ENCODE peak calls at places on chromosomes 5 and 9, in eight cellular contexts. L is PC-3, B is PC-9, Z is HCT116, K is OCI-LY7, I is GM23338, S is MM.1S, T is SK-N-SH. Q is an unnamed sample.

GRCh38 chr5:151298063-151298462 is 5.5 kb downstream of the SLC36A3 start:
- DNase-seq in Z (peak; percentile 33), K (peak; percentile 68), B (no peak), S (no peak), L (peak; percentile 78), T (peak; percentile 56), I (peak; percentile 88), Q (peak; percentile 84)

GRCh38 chr5:145056805-145057204 is 778.3 kb downstream of the PRELID2 start:
- DNase-seq in I (no peak), L (peak; percentile 3), Z (no peak), B (no peak), T (no peak), K (no peak), S (peak; percentile 64), Q (peak; percentile 33)

GRCh38 chr9:124315856-124316255 is 58.1 kb downstream of the NEK6 start:
- DNase-seq in B (no peak), L (no peak), S (no peak), I (no peak), T (no peak), K (no peak), Z (no peak), Q (no peak)

GRCh38 chr5:140926211-140926902 is at the start of gene PCDHAC1:
- DNase-seq in T (peak; percentile 95), L (peak; percentile 82), K (no peak), B (peak; percentile 49), Z (peak; percentile 68), S (no peak), I (peak; percentile 98), Q (peak; percentile 70)

GRCh38 chr9:114285166-114285867 is 37.6 kb upstream of the ORM1 start:
- DNase-seq in Z (no peak), S (no peak), L (peak; percentile 73), I (no peak), K (no peak), T (peak; percentile 57), B (no peak), Q (peak; percentile 93)

GRCh38 chr9:100601216-100601615 is 23.3 kb downstream of the CAVIN4 start:
- DNase-seq in K (peak; percentile 72), S (peak; percentile 77), I (peak; percentile 90), Z (peak; percentile 61), B (peak; percentile 42), T (peak; percentile 52), L (peak; percentile 69), Q (peak; percentile 84)

GRCh38 chr5:68562308-68562707 is 346.8 kb downstream of the PIK3R1 start:
- DNase-seq in T (peak; percentile 26), S (no peak), K (no peak), B (no peak), L (no peak), I (no peak), Z (no peak), Q (no peak)

GRCh38 chr9:113963017-113963620 is 87.0 kb downstream of the ZNF618 start:
- DNase-seq in S (peak; percentile 13), B (no peak), K (peak; percentile 47), L (peak; percentile 47), I (peak; percentile 86), T (peak; percentile 48), Z (peak; percentile 22), Q (peak; percentile 75)

DNA sequence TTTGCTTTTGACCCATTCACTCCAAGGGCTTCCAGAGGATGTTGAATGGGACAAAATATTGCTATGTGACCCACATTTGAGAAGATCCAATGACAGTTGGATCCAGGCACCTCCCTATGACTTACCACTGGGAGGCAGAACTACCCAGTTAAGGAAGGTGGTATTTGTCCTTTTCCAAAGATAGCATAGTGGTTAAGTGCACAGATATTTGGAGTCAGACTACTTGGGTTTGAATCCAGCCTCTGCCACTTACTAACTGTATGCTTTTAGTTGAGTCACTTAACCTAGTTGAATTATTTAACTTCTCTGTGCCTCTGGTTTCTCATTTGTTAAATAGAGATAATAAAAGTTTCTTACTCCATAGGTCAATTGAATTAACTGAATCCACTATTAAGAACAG is 74.5 kb upstream of the PALM2AKAP2 start:
- DNase-seq in I (peak; percentile 39), S (no peak), T (no peak), K (peak; percentile 2), B (no peak), Z (peak; percentile 32), L (peak; percentile 66), Q (peak; percentile 69)
- H3K9me2 ChIP-seq in I (no peaks in the 10 kb centered on the region), S (no peaks in the 10 kb centered on the region), T (no peaks in the 10 kb centered on the region), K (no peaks in the 10 kb centered on the region), B (no peaks in the 10 kb centered on the region), Z (no peaks in the 10 kb centered on the region), L (no peaks in the 10 kb centered on the region), Q (no peaks in the 10 kb centered on the region)

DNA sequence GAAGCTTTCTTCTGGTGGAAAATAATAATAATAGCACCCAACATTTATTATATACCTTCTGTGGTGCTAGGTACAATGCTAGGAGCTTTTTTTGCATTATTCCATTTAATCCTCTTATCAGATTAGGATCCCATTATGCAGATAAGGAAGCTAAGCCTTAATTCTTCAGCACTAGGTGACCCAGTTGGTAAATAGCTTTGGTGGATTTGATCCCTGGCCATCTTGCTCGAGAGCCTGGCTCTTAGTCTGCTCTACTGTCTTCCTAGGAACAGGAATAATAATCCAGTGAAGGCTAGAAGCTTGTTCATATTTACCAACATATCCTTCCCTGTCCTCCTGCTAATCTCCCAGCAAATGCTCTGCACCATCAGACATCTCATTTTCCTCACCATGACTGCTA is 87.3 kb downstream of the TRIM32 start:
- DNase-seq in I (no peak), Z (no peak), B (no peak), T (no peak), S (no peak), K (no peak), L (no peak), Q (no peak)
- H3K4me2 ChIP-seq in I (no peak overlapping the region), Z (no peak overlapping the region), B (no peak overlapping the region), T (no peak overlapping the region), S (no peak overlapping the region), K (no peak overlapping the region), L (no peak overlapping the region), Q (no peak overlapping the region)

DNA sequence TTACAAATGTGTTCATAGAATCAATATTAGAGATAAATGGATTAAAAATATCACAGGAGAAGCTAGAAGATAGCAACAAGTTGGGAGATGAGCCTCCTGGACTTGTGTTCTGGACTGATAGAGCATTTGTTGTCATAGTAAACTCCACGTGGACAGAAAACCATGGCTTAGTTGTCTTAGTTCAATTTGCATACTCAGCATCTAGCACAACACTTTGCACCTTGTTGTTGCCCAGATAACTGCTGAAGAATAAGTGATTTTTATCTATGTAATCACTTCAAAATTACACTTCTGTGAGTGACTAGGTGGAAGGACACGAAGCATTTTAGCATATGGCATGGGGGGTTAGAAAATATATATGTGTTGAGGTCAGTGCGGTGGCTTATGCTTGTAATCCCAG is 4.0 kb downstream of the RANBP3L start:
- DNase-seq in Z (no peak), S (no peak), L (no peak), K (no peak), I (no peak), B (no peak), T (no peak), Q (no peak)
- H3K9me2 ChIP-seq in Z (no peaks in the 10 kb centered on the region), S (no peaks in the 10 kb centered on the region), L (no peaks in the 10 kb centered on the region), K (no peaks in the 10 kb centered on the region), I (no peaks in the 10 kb centered on the region), B (peaks cover 4% of the 10 kb centered on the region), T (no peaks in the 10 kb centered on the region), Q (no peaks in the 10 kb centered on the region)

GRCh38 chr9:107437716-107438115 is 51.9 kb downstream of the KLF4 start:
- DNase-seq in I (peak; percentile 36), L (no peak), S (no peak), K (no peak), T (no peak), B (no peak), Z (no peak), Q (no peak)

GRCh38 chr9:107443786-107444185 is 45.8 kb downstream of the KLF4 start:
- DNase-seq in B (no peak), T (no peak), S (no peak), Z (no peak), L (no peak), I (no peak), K (no peak), Q (no peak)

GRCh38 chr9:107435415-107435814 is 54.2 kb downstream of the KLF4 start:
- DNase-seq in L (no peak), K (no peak), S (no peak), Z (no peak), I (no peak), T (no peak), B (no peak), Q (no peak)

GRCh38 chr9:107439991-107440456 is 49.5 kb downstream of the KLF4 start:
- DNase-seq in L (no peak), S (no peak), T (no peak), B (no peak), Z (no peak), I (no peak), K (no peak), Q (no peak)

DNA sequence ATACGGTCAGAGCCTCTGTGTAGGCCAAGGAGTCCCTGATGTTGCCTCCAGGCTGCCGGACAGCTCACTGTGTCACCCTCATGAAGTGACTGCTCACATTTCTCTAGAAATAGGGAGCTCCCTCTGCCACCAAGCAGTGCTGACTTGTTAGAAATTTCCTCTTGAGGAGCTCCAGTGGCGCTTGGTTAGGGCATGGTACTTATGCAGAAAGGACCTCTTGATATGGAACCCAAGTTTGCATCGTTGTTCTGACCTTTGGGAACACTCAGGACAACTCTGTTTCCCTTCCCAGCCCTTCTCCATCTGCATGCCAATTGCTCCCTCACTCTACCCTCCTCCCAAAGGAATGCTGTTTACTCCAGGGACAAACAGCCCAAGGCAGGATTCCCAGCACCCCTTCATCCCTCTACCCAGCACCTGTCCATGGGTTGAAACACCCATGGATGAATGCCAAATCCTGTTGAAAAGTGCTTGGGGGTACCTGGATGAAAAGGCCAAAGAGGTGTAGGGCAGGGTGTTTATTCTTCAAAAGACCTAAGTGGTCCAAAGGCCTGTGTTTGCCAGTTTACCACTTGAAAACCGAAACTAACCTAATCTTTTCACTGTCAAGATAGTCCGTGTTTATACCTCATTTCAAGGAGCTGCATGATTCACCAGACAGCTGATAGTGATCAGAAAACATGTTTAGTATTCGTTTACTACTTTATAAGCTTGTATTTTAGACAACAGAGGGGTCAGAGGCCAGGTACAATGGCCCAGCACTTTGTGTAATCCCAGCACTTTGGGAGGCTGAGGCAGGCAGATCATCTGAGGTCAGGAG is 51.1 kb downstream of the KLF4 start:
- DNase-seq in B (peak; percentile 90), K (no peak), S (no peak), Z (no peak), T (no peak), L (peak; percentile 7), I (peak; percentile 91), Q (no peak)
- H3K4me2 ChIP-seq in B (peak overlapping the region; percentile 71), K (no peak overlapping the region), S (no peak overlapping the region), Z (no peak overlapping the region), T (no peak overlapping the region), L (no peak overlapping the region), I (no peak overlapping the region), Q (no peak overlapping the region)

GRCh38 chr5:86460519-86460918 is 157.2 kb upstream of the COX7C start:
- DNase-seq in K (no peak), L (peak; percentile 26), B (no peak), T (no peak), Z (no peak), S (no peak), I (no peak), Q (no peak)
- H3K9me2 ChIP-seq in K (no peaks in the 10 kb centered on the region), L (no peaks in the 10 kb centered on the region), B (no peaks in the 10 kb centered on the region), T (no peaks in the 10 kb centered on the region), Z (no peaks in the 10 kb centered on the region), S (no peaks in the 10 kb centered on the region), I (peaks cover 8% of the 10 kb centered on the region), Q (no peaks in the 10 kb centered on the region)

DNA sequence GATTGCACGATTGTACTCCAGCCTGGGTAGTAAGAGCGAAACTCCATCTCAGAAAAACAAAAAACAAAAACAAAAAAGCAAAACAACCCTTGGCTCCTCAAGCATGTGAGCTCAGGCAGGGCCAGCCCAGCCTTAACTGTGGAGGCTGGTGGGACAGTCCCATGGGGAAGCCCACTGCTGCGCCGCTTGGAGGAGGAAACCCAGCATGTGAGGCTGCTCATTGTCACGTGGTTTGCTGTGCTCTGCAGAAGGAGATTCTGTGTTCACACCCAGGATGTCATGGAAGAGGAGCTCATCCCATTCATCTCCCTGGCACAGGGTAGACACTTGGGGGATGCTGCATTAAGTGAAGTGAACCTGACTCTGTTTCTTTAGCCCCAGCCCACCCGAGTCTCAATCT is 4.0 kb downstream of the ZBED3 start:
- DNase-seq in L (no peak), I (no peak), K (no peak), Z (no peak), T (no peak), S (no peak), B (no peak), Q (no peak)
- H3K4me2 ChIP-seq in L (no peak overlapping the region), I (no peak overlapping the region), K (no peak overlapping the region), Z (no peak overlapping the region), T (no peak overlapping the region), S (no peak overlapping the region), B (no peak overlapping the region), Q (no peak overlapping the region)

Q was measured in GM23248.